ENCODE peak calls at places on chromosomes 2 and 18, in eight cellular contexts. V, A, C, P, I, T, Y and X are unnamed samples.
A peak's percentile ranks its signal among the peaks of the same experiment; 100 is the strongest.

GRCh38 chr2:201064797-201065329 is 6.6 kb downstream of the HYCC2 start:
- DNase-seq in V (no peak), A (no peak), C (no peak), P (no peak), I (no peak), T (no peak), Y (no peak), X (no peak)

GRCh38 chr2:47486858-47487497 is 84.0 kb downstream of the MSH2 start:
- DNase-seq in V (peak; percentile 18), A (no peak), C (no peak), P (no peak), I (no peak), T (no peak), Y (no peak), X (no peak)

GRCh38 chr2:197297262-197297661 is 13.3 kb downstream of the ANKRD44 start:
- DNase-seq in V (no peak), A (no peak), C (no peak), P (no peak), I (no peak), T (no peak), Y (no peak), X (no peak)

GRCh38 chr2:205482399-205483065 is 199.8 kb upstream of the NRP2 start:
- DNase-seq in V (peak; percentile 36), A (peak; percentile 17), C (no peak), P (no peak), I (peak; percentile 74), T (no peak), Y (no peak), X (no peak)

GRCh38 chr2:176454893-176455810 is 185.9 kb downstream of the MTX2 start:
- DNase-seq in V (peak; percentile 65), A (peak; percentile 92), C (peak; percentile 62), P (peak; percentile 78), I (peak; percentile 73), T (peak; percentile 89), Y (peak; percentile 65), X (peak; percentile 69)

GRCh38 chr2:102094917-102095316 is 47.6 kb upstream of the IL1R1 start:
- DNase-seq in V (peak; percentile 98), A (no peak), C (no peak), P (no peak), I (no peak), T (peak; percentile 86), Y (no peak), X (peak; percentile 71)

GRCh38 chr18:51330148-51330547 is 132.7 kb upstream of the MEX3C start:
- DNase-seq in V (no peak), A (no peak), C (no peak), P (no peak), I (peak; percentile 20), T (no peak), Y (no peak), X (no peak)

GRCh38 chr2:3584076-3584475 is 9.0 kb downstream of the RPS7 start:
- DNase-seq in V (no peak), A (no peak), C (no peak), P (no peak), I (no peak), T (no peak), Y (no peak), X (no peak)

GRCh38 chr18:46224181-46224775 is 120.1 kb downstream of the HAUS1 start:
- DNase-seq in V (no peak), A (no peak), C (no peak), P (no peak), I (no peak), T (no peak), Y (no peak), X (no peak)

GRCh38 chr18:70454705-70455322 is 166.0 kb downstream of the SOCS6 start:
- DNase-seq in V (peak; percentile 79), A (no peak), C (peak; percentile 20), P (no peak), I (peak; percentile 10), T (peak; percentile 82), Y (peak; percentile 24), X (peak; percentile 40)

GRCh38 chr18:72762505-72763122 is 105.2 kb downstream of the NETO1 start:
- DNase-seq in V (peak; percentile 69), A (no peak), C (no peak), P (no peak), I (no peak), T (peak; percentile 75), Y (peak; percentile 2), X (peak; percentile 18)

GRCh38 chr2:47265751-47266231 is 110.7 kb upstream of the STPG4 start:
- DNase-seq in V (no peak), A (no peak), C (no peak), P (no peak), I (peak; percentile 68), T (no peak), Y (no peak), X (no peak)

GRCh38 chr18:27605107-27605834 is 420.2 kb upstream of the CHST9 start:
- DNase-seq in V (peak; percentile 65), A (peak; percentile 15), C (no peak), P (no peak), I (peak; percentile 24), T (peak; percentile 92), Y (no peak), X (peak; percentile 71)

GRCh38 chr2:168434164-168434563 is 21.9 kb upstream of the CERS6 start:
- DNase-seq in V (no peak), A (no peak), C (no peak), P (no peak), I (peak; percentile 36), T (peak; percentile 48), Y (no peak), X (no peak)

GRCh38 chr2:103451283-103451682 is 689.5 kb downstream of the TMEM182 start:
- DNase-seq in V (no peak), A (no peak), C (no peak), P (no peak), I (no peak), T (no peak), Y (no peak), X (no peak)

GRCh38 chr2:191566347-191566746 is 111.6 kb upstream of the NABP1 start:
- DNase-seq in V (peak; percentile 59), A (peak; percentile 18), C (peak; percentile 57), P (peak; percentile 59), I (peak; percentile 89), T (peak; percentile 77), Y (peak; percentile 42), X (peak; percentile 77)

GRCh38 chr2:182915369-182916326 is 49.2 kb upstream of the FRZB start:
- DNase-seq in V (peak; percentile 95), A (no peak), C (no peak), P (no peak), I (peak; percentile 44), T (peak; percentile 35), Y (no peak), X (peak; percentile 86)

GRCh38 chr18:68791801-68792200 is 6.1 kb upstream of the CCDC102B start:
- DNase-seq in V (peak; percentile 52), A (no peak), C (no peak), P (no peak), I (no peak), T (peak; percentile 25), Y (no peak), X (no peak)

GRCh38 chr18:13568443-13569392 is 157.6 kb downstream of the FAM210A start:
- DNase-seq in V (no peak), A (no peak), C (no peak), P (no peak), I (no peak), T (peak; percentile 68), Y (no peak), X (no peak)

DNA sequence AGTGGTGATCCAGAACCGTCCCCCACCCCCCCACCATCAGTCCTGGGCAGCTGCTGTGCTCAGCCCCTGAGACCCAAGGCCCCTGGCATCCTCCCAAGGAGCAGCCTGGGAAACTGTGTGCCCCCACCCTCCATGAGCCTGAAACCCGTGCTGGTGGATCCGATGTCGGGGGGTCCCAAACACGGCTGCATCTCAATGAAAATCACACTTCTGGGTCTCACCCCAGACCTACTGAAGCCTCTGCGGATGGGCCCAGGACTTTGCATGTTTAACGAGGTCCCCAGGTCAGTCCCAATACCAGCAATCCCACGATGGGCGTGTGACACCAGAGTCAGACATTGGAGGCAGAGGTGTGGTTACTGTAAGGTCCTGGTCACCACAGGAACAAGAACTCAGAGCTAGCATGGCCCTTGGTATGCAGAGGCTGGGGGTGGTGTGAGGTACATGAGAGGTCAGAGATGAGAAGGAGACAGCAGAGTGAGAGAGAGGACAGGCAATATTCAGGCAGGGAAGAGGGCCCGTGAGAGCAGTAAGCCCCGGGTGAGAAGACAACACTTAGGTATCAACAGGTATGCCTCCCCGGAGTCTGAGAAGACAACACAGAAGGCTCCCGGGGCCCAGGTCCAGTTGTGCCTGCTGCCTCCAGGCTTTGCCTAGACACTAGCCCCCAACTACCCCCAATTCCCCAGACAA is 32.6 kb downstream of the MRPL35 start:
- DNase-seq in V (no peak), A (no peak), C (no peak), P (no peak), I (no peak), T (no peak), Y (no peak), X (no peak)
- H3K27ac ChIP-seq in V (no peak overlapping the region), A (no peak overlapping the region), C (no peak overlapping the region), P (no peak overlapping the region), I (no peak overlapping the region), T (no peak overlapping the region), Y (no peak overlapping the region), X (no peak overlapping the region)

DNA sequence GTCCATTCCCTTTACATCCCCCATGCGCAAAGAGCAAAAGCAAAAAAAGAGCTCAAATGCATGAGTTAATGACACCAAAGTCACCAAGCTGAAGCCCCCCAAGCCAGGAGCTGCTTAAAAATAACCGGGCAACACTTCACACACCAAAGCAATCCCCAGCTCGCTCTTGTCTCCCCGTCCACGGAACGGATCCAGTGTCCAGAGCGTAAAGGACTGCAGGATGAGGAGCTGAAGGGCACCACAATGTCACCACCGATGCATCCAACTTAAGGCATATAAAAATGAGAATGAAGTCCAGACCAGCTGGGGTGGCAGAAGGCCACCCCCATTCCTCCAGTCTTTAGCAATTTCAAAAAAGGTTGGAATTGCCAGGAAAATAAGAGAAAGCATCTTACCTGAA is 8.7 kb downstream of the SMAD7 start:
- DNase-seq in V (no peak), A (no peak), C (no peak), P (no peak), I (no peak), T (no peak), Y (no peak), X (no peak)
- H3K4me1 ChIP-seq in V (peaks cover 64% of the 10 kb centered on the region), A (peaks cover 70% of the 10 kb centered on the region), C (peaks cover 97% of the 10 kb centered on the region), P (peaks cover 99% of the 10 kb centered on the region), I (peaks cover 38% of the 10 kb centered on the region), T (peaks cover 98% of the 10 kb centered on the region), Y (peaks cover 95% of the 10 kb centered on the region), X (peaks cover 97% of the 10 kb centered on the region)

DNA sequence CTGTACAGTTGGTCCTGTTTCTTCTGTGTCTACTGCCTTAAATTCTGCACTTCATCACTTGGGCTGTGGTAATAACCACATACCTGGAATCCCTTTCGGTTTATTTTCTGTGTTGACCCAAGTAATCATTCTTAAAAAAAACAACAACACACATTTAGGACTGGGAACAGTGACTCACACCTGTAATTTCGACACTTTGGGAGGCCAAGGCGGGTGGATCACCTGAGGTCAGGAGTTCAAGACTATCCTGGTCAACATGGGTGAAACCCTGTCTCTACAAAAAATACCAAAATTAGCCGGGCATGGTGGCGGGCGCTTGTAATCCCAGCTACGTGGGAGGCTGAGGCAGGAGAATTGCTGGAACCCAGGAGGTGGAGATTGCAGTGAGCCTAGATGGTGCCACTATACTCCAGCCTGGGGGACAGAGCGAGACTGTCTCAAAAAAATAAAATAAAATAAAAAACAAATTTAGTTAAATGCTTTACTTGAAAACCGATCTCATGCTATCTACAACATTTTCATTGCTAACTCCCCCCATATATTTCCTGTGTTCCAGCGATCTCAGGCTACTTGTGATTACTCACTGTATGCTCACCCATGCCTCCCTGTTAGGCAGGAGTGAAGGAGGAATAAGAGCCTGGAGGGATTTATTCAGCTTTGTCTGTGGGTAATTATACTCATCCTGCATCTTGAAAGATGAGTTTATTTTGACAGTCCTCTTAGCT is 18.2 kb downstream of the ACSL3 start:
- DNase-seq in V (peak; percentile 84), A (no peak), C (no peak), P (no peak), I (no peak), T (no peak), Y (no peak), X (peak; percentile 55)
- H3K27ac ChIP-seq in V (no peak overlapping the region), A (no peak overlapping the region), C (no peak overlapping the region), P (no peak overlapping the region), I (peak overlapping the region; percentile 24), T (no peak overlapping the region), Y (no peak overlapping the region), X (peak overlapping the region; percentile 35)

GRCh38 chr2:238141541-238142318 is 3.3 kb downstream of the KLHL30 start:
- DNase-seq in V (no peak), A (no peak), C (no peak), P (peak; percentile 75), I (peak; percentile 78), T (peak; percentile 46), Y (no peak), X (peak; percentile 89)
- H3K4me1 ChIP-seq in V (peaks cover 23% of the 10 kb centered on the region), A (no peaks in the 10 kb centered on the region), C (peaks cover 5% of the 10 kb centered on the region), P (peaks cover 19% of the 10 kb centered on the region), I (peaks cover 59% of the 10 kb centered on the region), T (peaks cover 18% of the 10 kb centered on the region), Y (peaks cover 6% of the 10 kb centered on the region), X (peaks cover 55% of the 10 kb centered on the region)